ENCODE peak calls at places on chromosomes 13 and 19, in four cellular contexts. One of them, this sample, is unnamed.

GRCh38 chr13:23617551-23618014 is 47.4 kb downstream of the TNFRSF19 start:
- DNase-seq in lung: no peak
- DNase-seq in epithelial cell of esophagus: no peak
- DNase-seq in MCF 10A: no peak
- DNase-seq in this sample: no peak

GRCh38 chr13:98507060-98507797 is 69.7 kb downstream of the STK24 start:
- DNase-seq in epithelial cell of esophagus: peak; percentile 77
- DNase-seq in MCF 10A: peak; percentile 78
- DNase-seq in lung: peak; percentile 61
- DNase-seq in this sample: peak; percentile 69

GRCh38 chr13:80957019-80957650 is 616.2 kb upstream of the SPRY2 start:
- DNase-seq in epithelial cell of esophagus: no peak
- DNase-seq in MCF 10A: no peak
- DNase-seq in lung: no peak
- DNase-seq in this sample: no peak

GRCh38 chr13:20002766-20003165 is 44.2 kb downstream of the ZMYM2 start:
- DNase-seq in lung: no peak
- DNase-seq in MCF 10A: no peak
- DNase-seq in epithelial cell of esophagus: no peak
- DNase-seq in this sample: no peak

GRCh38 chr13:102020611-102021216 is 381.1 kb downstream of the FGF14 start:
- DNase-seq in MCF 10A: no peak
- DNase-seq in lung: no peak
- DNase-seq in epithelial cell of esophagus: peak; percentile 14
- DNase-seq in this sample: no peak

GRCh38 chr19:55484571-55485438 is at the start of gene NAT14:
- DNase-seq in epithelial cell of esophagus: peak; percentile 37
- DNase-seq in MCF 10A: peak; percentile 50
- DNase-seq in lung: no peak
- DNase-seq in this sample: no peak

GRCh38 chr19:42422092-42422575 is 5.1 kb downstream of the LIPE start:
- DNase-seq in epithelial cell of esophagus: peak; percentile 78
- DNase-seq in MCF 10A: no peak
- DNase-seq in lung: no peak
- DNase-seq in this sample: no peak

GRCh38 chr13:94218537-94218936 is 260.9 kb downstream of the DCT start:
- DNase-seq in MCF 10A: no peak
- DNase-seq in epithelial cell of esophagus: no peak
- DNase-seq in lung: no peak
- DNase-seq in this sample: no peak

GRCh38 chr13:44232729-44233128 is 140.9 kb upstream of the SERP2 start:
- DNase-seq in lung: no peak
- DNase-seq in MCF 10A: no peak
- DNase-seq in epithelial cell of esophagus: no peak
- DNase-seq in this sample: no peak

GRCh38 chr19:48152552-48152951 is 17.6 kb downstream of the LIG1 start:
- DNase-seq in lung: peak; percentile 58
- DNase-seq in MCF 10A: peak; percentile 62
- DNase-seq in epithelial cell of esophagus: peak; percentile 50
- DNase-seq in this sample: no peak

GRCh38 chr19:48154003-48154402 is 16.1 kb downstream of the LIG1 start:
- DNase-seq in MCF 10A: no peak
- DNase-seq in lung: no peak
- DNase-seq in epithelial cell of esophagus: no peak
- DNase-seq in this sample: no peak

GRCh38 chr19:48158210-48158790 is 11.8 kb downstream of the LIG1 start:
- DNase-seq in MCF 10A: no peak
- DNase-seq in epithelial cell of esophagus: no peak
- DNase-seq in lung: no peak
- DNase-seq in this sample: no peak
- TF ChIP-seq CTCF in MCF 10A: no peak
- TF ChIP-seq CTCF in epithelial cell of esophagus: no peak
- TF ChIP-seq CTCF in lung: no peak
- TF ChIP-seq CTCF in this sample: peak; percentile 44

DNA sequence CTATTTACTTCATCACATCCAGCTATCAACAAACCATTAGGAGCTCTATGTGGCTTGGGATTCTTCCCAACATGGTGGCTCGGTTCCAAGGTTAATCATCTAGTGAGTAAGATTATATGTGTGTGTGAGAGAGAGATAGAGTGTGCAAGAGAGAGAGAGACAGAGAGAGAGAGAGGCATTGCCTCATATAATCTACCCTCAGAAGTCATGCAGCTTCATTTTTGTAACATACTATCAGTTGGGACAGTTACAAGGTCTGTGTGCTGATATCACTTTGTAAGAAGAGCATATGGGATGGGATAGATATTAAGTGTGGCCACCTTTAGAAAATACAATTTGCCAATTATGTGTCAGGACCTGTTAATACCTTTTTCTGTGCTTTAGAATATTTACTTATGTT is 104.1 kb downstream of the NDFIP2 start:
- DNase-seq in lung: no peak
- DNase-seq in MCF 10A: no peak
- DNase-seq in epithelial cell of esophagus: no peak
- DNase-seq in this sample: no peak
- TF ChIP-seq CTCF in lung: no peak
- TF ChIP-seq CTCF in MCF 10A: no peak
- TF ChIP-seq CTCF in epithelial cell of esophagus: no peak
- TF ChIP-seq CTCF in this sample: no peak

DNA sequence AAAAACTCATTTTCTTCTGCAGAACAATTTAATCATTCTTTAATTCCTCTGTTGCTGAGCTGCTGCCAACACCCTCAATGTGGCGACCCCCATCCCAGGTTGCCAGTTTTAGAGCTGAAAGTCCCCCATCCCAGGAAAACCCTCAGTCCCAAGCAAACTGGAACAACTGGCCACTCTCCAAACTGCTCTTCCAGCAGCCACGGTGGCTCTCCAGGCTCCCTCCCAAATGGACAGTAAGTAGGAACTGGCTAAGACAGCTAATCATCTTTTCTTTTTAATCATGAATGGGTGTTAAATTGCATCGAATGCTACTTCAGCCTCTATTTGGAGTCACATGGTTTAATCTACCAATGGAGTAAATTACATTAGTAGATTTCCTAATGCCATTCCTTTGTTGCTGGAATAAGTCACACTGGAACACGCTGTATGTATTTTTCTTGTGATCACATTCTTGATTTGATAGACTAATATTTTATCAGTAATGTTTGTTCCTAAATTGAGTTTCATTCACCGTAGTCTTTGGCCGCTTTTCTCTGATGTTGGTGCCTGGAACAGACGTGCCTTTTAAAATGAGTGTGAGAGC is 33.7 kb upstream of the VSTM2B start:
- DNase-seq in MCF 10A: no peak
- DNase-seq in lung: peak; percentile 15
- DNase-seq in epithelial cell of esophagus: no peak
- DNase-seq in this sample: no peak
- TF ChIP-seq CTCF in MCF 10A: no peak
- TF ChIP-seq CTCF in lung: no peak
- TF ChIP-seq CTCF in epithelial cell of esophagus: no peak
- TF ChIP-seq CTCF in this sample: no peak

GRCh38 chr13:31105020-31105800 is 56.5 kb downstream of the HSPH1 start:
- DNase-seq in lung: peak; percentile 53
- DNase-seq in MCF 10A: no peak
- DNase-seq in epithelial cell of esophagus: no peak
- DNase-seq in this sample: no peak
- TF ChIP-seq CTCF in lung: no peak
- TF ChIP-seq CTCF in MCF 10A: no peak
- TF ChIP-seq CTCF in epithelial cell of esophagus: no peak
- TF ChIP-seq CTCF in this sample: peak; percentile 4

GRCh38 chr13:21147827-21148226 is 28.5 kb downstream of the SKA3 start:
- DNase-seq in epithelial cell of esophagus: no peak
- DNase-seq in MCF 10A: no peak
- DNase-seq in lung: no peak
- DNase-seq in this sample: no peak

GRCh38 chr13:21149568-21149967 is 26.8 kb downstream of the SKA3 start:
- DNase-seq in MCF 10A: no peak
- DNase-seq in epithelial cell of esophagus: no peak
- DNase-seq in lung: no peak
- DNase-seq in this sample: no peak

GRCh38 chr13:21152251-21152899 is 24.0 kb downstream of the SKA3 start:
- DNase-seq in lung: no peak
- DNase-seq in MCF 10A: no peak
- DNase-seq in epithelial cell of esophagus: no peak
- DNase-seq in this sample: no peak

GRCh38 chr13:21150013-21150412 is 26.3 kb downstream of the SKA3 start:
- DNase-seq in MCF 10A: no peak
- DNase-seq in lung: no peak
- DNase-seq in epithelial cell of esophagus: no peak
- DNase-seq in this sample: no peak

DNA sequence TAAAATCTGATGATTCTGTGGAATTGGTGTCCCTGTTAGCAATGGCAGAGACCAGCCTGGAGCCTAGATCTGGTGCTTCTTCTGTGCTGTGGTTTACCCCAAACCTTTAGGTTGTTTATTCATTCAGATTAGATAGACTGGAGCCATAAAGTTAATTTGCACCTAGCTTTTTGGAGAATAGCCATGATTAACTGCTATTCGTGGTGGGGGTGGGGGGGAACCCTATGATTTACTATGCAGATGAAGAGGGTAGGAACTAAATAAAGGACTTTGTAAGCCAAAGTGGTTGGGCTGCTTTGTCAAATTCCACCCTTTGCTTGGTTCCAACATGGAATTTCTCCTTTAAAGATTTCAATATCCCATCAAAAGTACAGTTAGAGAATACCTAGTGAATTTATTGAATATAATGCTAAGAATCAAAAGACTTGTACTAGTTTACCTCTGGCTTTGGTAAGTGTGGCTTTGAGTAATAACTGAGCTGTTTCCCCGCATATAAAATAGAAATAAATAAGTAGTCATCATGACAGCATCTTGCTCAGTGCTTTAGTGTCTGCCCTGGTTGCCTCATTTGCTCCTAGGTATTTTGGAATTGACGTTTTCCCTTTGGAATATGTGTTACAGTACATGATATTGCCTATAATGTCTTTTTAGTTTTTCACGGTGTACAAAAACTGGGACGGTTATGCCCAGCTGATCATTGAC is 27.6 kb downstream of the SKA3 start:
- DNase-seq in MCF 10A: no peak
- DNase-seq in epithelial cell of esophagus: no peak
- DNase-seq in lung: no peak
- DNase-seq in this sample: no peak
- TF ChIP-seq CTCF in MCF 10A: no peak
- TF ChIP-seq CTCF in epithelial cell of esophagus: no peak
- TF ChIP-seq CTCF in lung: no peak
- TF ChIP-seq CTCF in this sample: no peak

GRCh38 chr19:33064117-33064777 is 441 bp downstream of the RHPN2 start:
- DNase-seq in MCF 10A: peak; percentile 16
- DNase-seq in epithelial cell of esophagus: no peak
- DNase-seq in lung: peak; percentile 50
- DNase-seq in this sample: no peak
- TF ChIP-seq CTCF in MCF 10A: no peak
- TF ChIP-seq CTCF in epithelial cell of esophagus: no peak
- TF ChIP-seq CTCF in lung: no peak
- TF ChIP-seq CTCF in this sample: no peak

DNA sequence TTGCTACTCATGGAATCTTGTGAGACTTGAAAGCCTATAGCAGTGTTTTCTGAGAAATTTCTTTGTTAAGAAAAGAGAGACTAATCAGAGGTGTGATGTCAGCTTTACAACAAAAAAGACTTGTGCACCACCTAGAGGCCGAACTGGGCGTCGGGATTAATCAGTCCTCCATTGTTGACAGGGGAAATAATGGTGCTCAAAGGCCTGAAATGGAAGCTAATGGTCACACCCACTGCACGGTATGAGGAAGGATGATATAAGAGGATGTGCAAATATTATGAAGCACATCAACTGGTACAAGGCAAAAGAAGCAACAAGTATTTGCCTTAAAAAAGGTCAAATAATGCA is 480.2 kb upstream of the MIR17HG start:
- DNase-seq in epithelial cell of esophagus: peak; percentile 90
- DNase-seq in lung: peak; percentile 72
- DNase-seq in MCF 10A: peak; percentile 84
- DNase-seq in this sample: peak; percentile 23
- TF ChIP-seq CTCF in epithelial cell of esophagus: peak; percentile 86
- TF ChIP-seq CTCF in lung: peak; percentile 49
- TF ChIP-seq CTCF in MCF 10A: peak; percentile 57
- TF ChIP-seq CTCF in this sample: peak; percentile 86